ENCODE peak calls at places on chromosome 2, in nine cellular contexts. Y is cardiac muscle cell, L is neural progenitor cell, T is upper lobe of right lung, G is heart right ventricle, C is lower lobe of right lung, V is colonic mucosa, B is breast epithelium, I is SK-N-SH. D is an unnamed sample. For H3K36me3, the result is how much of the 10 kb centered on the place peaks cover.

GRCh38 chr2:119730598-119731278 is 29.0 kb upstream of the PTPN4 start:
- DNase-seq in Y (no peak), L (no peak), T (peak), G (no peak), C (peak), V (no peak), B (no peak), I (no peak), D (no peak)

GRCh38 chr2:212618636-212619035 is 80.0 kb upstream of the ERBB4 start:
- DNase-seq in Y (no peak), L (no peak), T (no peak), G (no peak), C (no peak), V (no peak), B (no peak), I (no peak), D (no peak)

GRCh38 chr2:202034249-202035088 is 814 bp downstream of the FZD7 start:
- DNase-seq in Y (peak), L (peak), T (peak), G (no peak), C (peak), V (peak), B (no peak), I (peak), D (peak)

GRCh38 chr2:209441541-209441940 is 17.7 kb downstream of the MAP2 start:
- DNase-seq in Y (no peak), L (peak), T (no peak), G (peak), C (no peak), V (no peak), B (no peak), I (no peak), D (no peak)

GRCh38 chr2:173054466-173054865 is 21.2 kb upstream of the MAP3K20 start:
- DNase-seq in Y (no peak), L (no peak), T (no peak), G (no peak), C (no peak), V (no peak), B (no peak), I (no peak), D (no peak)

GRCh38 chr2:145277922-145278321 is 758.0 kb upstream of the ZEB2 start:
- DNase-seq in Y (no peak), L (no peak), T (no peak), G (no peak), C (no peak), V (no peak), B (no peak), I (no peak), D (no peak)

GRCh38 chr2:79084495-79085135 is 3.2 kb downstream of the REG1B start:
- DNase-seq in Y (no peak), L (no peak), T (no peak), G (no peak), C (no peak), V (no peak), B (no peak), I (peak), D (no peak)

GRCh38 chr2:3445891-3446290 is 66.4 kb downstream of the TRAPPC12 start:
- DNase-seq in Y (no peak), L (no peak), T (no peak), G (no peak), C (no peak), V (no peak), B (no peak), I (no peak), D (no peak)

GRCh38 chr2:191582355-191582754 is 95.6 kb upstream of the NABP1 start:
- DNase-seq in Y (no peak), L (no peak), T (no peak), G (no peak), C (no peak), V (no peak), B (no peak), I (no peak), D (peak)

GRCh38 chr2:81481994-81482368 is 1177.4 kb upstream of the LRRTM1 start:
- DNase-seq in Y (no peak), L (no peak), T (no peak), G (no peak), C (no peak), V (no peak), B (no peak), I (peak), D (no peak)

GRCh38 chr2:16635796-16636699 is 29.6 kb downstream of the CYRIA start:
- DNase-seq in Y (peak), L (no peak), T (no peak), G (no peak), C (no peak), V (no peak), B (no peak), I (peak), D (no peak)

GRCh38 chr2:159157361-159158045 is 129.0 kb downstream of the WDSUB1 start:
- DNase-seq in Y (no peak), L (no peak), T (no peak), G (no peak), C (no peak), V (no peak), B (no peak), I (no peak), D (no peak)

GRCh38 chr2:172098650-172099471 is 3.8 kb downstream of the DLX2 start:
- DNase-seq in Y (peak), L (peak), T (no peak), G (no peak), C (no peak), V (no peak), B (no peak), I (peak), D (peak)

GRCh38 chr2:43084699-43085091 is 141.7 kb downstream of the ZFP36L2 start:
- DNase-seq in Y (peak), L (no peak), T (no peak), G (peak), C (no peak), V (no peak), B (no peak), I (no peak), D (no peak)

GRCh38 chr2:48510329-48510728 is 19.6 kb upstream of the STON1 start:
- DNase-seq in Y (no peak), L (no peak), T (no peak), G (no peak), C (no peak), V (no peak), B (no peak), I (peak), D (no peak)

GRCh38 chr2:187993516-187993915 is 298.2 kb upstream of the GULP1 start:
- DNase-seq in Y (peak), L (peak), T (no peak), G (no peak), C (no peak), V (no peak), B (no peak), I (no peak), D (no peak)

GRCh38 chr2:120503793-120504571 is 158.0 kb downstream of the INHBB start:
- DNase-seq in Y (no peak), L (peak), T (no peak), G (peak), C (no peak), V (no peak), B (no peak), I (no peak), D (no peak)

DNA sequence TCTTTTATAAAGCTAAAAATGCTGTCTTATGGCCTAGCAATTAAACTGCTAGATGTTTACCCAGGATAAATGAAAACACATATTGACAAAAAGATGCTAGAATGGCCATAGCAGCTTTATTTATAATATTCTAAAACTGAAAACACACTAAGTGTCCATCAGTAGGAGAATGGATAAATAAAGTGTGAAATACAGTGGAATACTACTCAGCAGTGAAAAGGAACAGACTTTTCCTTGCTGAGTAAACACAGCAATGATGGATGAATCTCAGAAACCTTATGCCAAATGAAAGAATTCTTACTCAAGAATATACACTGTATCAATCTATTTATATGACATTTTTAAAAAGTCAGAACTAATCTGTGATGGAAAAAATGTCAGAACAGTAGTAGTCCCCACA is 33.2 kb downstream of the DDX1 start:
- DNase-seq in Y (no peak), L (no peak), T (no peak), G (no peak), C (no peak), V (no peak), B (no peak), I (no peak), D (no peak)
- H3K36me3 ChIP-seq in Y (half or more), L (half or more), T (half or more), G (half or more), C (half or more), V (under half), B (under half), I (half or more), D (under half)

GRCh38 chr2:189440644-189440946 is 679 bp upstream of the WDR75 start:
- DNase-seq in Y (no peak), L (no peak), T (peak), G (no peak), C (no peak), V (no peak), B (no peak), I (no peak), D (no peak)

GRCh38 chr2:189441709-189442074 is 418 bp downstream of the WDR75 start:
- DNase-seq in Y (no peak), L (no peak), T (no peak), G (no peak), C (no peak), V (no peak), B (peak), I (no peak), D (no peak)

GRCh38 chr2:189440947-189441708 is at the start of gene WDR75:
- DNase-seq in Y (peak), L (peak), T (peak), G (peak), C (peak), V (peak), B (peak), I (peak), D (peak)

GRCh38 chr2:189437931-189438330 is 3.3 kb upstream of the WDR75 start:
- DNase-seq in Y (no peak), L (no peak), T (no peak), G (no peak), C (no peak), V (no peak), B (no peak), I (no peak), D (no peak)

GRCh38 chr2:189439342-189439741 is 1.9 kb upstream of the WDR75 start:
- DNase-seq in Y (no peak), L (peak), T (no peak), G (no peak), C (no peak), V (no peak), B (no peak), I (no peak), D (no peak)
- TF ChIP-seq CTCF in Y (no peak), L (peak), T (no peak), G (no peak), C (no peak), V (no peak), B (no peak), I (peak), D (peak)

GRCh38 chr2:71395471-71395870 is 57.9 kb upstream of the DYSF start:
- DNase-seq in Y (no peak), L (no peak), T (no peak), G (no peak), C (no peak), V (no peak), B (no peak), I (no peak), D (peak)
- H3K36me3 ChIP-seq in Y (half or more), L (under half), T (half or more), G (under half), C (half or more), V (under half), B (under half), I (half or more), D (under half)

DNA sequence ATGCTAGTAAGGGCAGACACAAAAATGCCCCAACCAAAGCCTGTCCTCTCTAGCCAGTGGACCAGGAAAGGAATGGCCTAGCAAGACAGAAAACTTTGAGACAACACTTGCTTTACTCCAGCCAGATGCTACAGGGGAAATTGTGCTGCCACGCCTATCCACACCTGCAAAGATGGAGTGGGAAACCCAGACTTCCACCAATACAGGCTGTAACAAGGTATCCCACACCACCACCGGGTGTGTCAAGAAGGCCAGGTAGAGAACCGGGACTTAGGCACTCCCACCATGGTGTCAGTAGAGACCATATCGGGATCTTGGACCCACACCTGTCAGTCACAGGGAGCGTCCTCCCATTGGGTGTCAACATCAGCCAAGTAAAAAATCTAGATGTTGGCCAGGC is 16.2 kb upstream of the ESPNL start:
- DNase-seq in Y (no peak), L (no peak), T (no peak), G (no peak), C (no peak), V (no peak), B (no peak), I (no peak), D (no peak)
- TF ChIP-seq CTCF in Y (no peak), L (no peak), T (no peak), G (no peak), C (no peak), V (no peak), B (no peak), I (no peak), D (no peak)

GRCh38 chr2:24259316-24259715 is 84.5 kb downstream of the FAM228A start:
- DNase-seq in Y (no peak), L (no peak), T (no peak), G (no peak), C (no peak), V (no peak), B (no peak), I (no peak), D (no peak)

GRCh38 chr2:24261441-24261840 is 86.6 kb downstream of the FAM228A start:
- DNase-seq in Y (no peak), L (no peak), T (no peak), G (no peak), C (no peak), V (no peak), B (no peak), I (no peak), D (no peak)

GRCh38 chr2:24262571-24262970 is 87.7 kb downstream of the FAM228A start:
- DNase-seq in Y (no peak), L (no peak), T (no peak), G (no peak), C (no peak), V (no peak), B (no peak), I (no peak), D (no peak)

GRCh38 chr2:24269270-24269669 is 91.1 kb downstream of the ITSN2 start:
- DNase-seq in Y (no peak), L (no peak), T (no peak), G (no peak), C (no peak), V (no peak), B (no peak), I (no peak), D (no peak)

DNA sequence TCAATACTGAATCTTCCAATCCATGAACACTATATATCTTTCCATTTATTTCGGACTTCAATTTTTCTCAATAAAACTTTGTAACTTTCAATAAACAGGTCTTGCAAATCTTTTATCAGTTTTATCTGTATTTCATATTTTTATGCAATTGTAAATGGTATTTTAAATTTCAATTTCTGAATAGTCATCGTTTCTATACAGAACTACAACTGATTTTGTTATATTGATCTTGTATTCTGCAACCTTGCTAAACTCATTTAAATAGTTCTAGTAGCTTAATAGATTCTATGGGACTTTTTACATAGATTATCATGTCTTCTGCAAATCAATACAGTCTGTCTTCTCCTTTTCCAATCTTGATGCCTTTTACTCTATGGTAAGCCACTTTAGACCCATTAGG is 90.4 kb downstream of the FAM228A start:
- DNase-seq in Y (no peak), L (no peak), T (no peak), G (no peak), C (no peak), V (no peak), B (no peak), I (no peak), D (no peak)
- H3K36me3 ChIP-seq in Y (under half), L (under half), T (half or more), G (under half), C (half or more), V (under half), B (under half), I (under half), D (under half)

GRCh38 chr2:110818767-110819481 is 86.6 kb downstream of the ACOXL start:
- DNase-seq in Y (no peak), L (no peak), T (no peak), G (no peak), C (no peak), V (no peak), B (no peak), I (no peak), D (no peak)
- TF ChIP-seq CTCF in Y (peak), L (peak), T (no peak), G (no peak), C (no peak), V (no peak), B (no peak), I (no peak), D (no peak)

DNA sequence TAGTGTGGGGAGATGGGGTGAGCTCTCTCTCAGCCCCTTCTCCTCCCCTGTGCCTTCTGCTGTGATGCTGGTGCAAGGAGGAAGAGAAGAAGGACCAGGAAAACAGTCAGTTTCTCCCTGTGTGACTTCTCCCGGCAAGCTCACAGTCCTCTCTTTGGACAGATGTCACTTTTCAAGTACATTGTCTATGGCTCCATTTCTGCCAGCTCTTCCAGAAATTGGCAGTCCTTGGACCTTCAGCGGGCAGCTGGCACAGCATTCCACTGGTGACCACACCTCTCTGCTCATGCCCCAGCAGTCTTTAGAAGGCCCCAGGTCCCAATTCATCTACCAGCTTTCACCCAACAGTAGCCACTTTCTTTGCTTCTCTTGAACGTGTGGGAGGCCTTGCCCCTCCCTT is 63.9 kb downstream of the AOX1 start:
- DNase-seq in Y (no peak), L (no peak), T (no peak), G (no peak), C (no peak), V (no peak), B (no peak), I (no peak), D (no peak)
- H3K36me3 ChIP-seq in Y (under half), L (under half), T (under half), G (under half), C (under half), V (under half), B (under half), I (under half), D (under half)

GRCh38 chr2:189285351-189285750 is 105.8 kb upstream of the COL5A2 start:
- DNase-seq in Y (no peak), L (no peak), T (no peak), G (no peak), C (no peak), V (no peak), B (no peak), I (no peak), D (no peak)

GRCh38 chr2:189291460-189291859 is 111.9 kb upstream of the COL5A2 start:
- DNase-seq in Y (no peak), L (no peak), T (no peak), G (no peak), C (no peak), V (no peak), B (no peak), I (no peak), D (no peak)

GRCh38 chr2:189285962-189286648 is 106.5 kb upstream of the COL5A2 start:
- DNase-seq in Y (peak), L (no peak), T (no peak), G (no peak), C (no peak), V (no peak), B (no peak), I (no peak), D (no peak)

GRCh38 chr2:189287363-189287762 is 107.8 kb upstream of the COL5A2 start:
- DNase-seq in Y (no peak), L (no peak), T (no peak), G (no peak), C (no peak), V (no peak), B (no peak), I (no peak), D (no peak)

GRCh38 chr2:189287982-189288494 is 108.5 kb upstream of the COL5A2 start:
- DNase-seq in Y (peak), L (peak), T (no peak), G (no peak), C (no peak), V (no peak), B (no peak), I (peak), D (no peak)
- TF ChIP-seq CTCF in Y (peak), L (peak), T (peak), G (peak), C (peak), V (peak), B (peak), I (peak), D (peak)

GRCh38 chr2:113220970-113221708 is 47.4 kb downstream of the PSD4 start:
- DNase-seq in Y (no peak), L (no peak), T (no peak), G (no peak), C (no peak), V (no peak), B (no peak), I (no peak), D (no peak)
- H3K36me3 ChIP-seq in Y (under half), L (under half), T (under half), G (under half), C (under half), V (under half), B (under half), I (under half), D (under half)

DNA sequence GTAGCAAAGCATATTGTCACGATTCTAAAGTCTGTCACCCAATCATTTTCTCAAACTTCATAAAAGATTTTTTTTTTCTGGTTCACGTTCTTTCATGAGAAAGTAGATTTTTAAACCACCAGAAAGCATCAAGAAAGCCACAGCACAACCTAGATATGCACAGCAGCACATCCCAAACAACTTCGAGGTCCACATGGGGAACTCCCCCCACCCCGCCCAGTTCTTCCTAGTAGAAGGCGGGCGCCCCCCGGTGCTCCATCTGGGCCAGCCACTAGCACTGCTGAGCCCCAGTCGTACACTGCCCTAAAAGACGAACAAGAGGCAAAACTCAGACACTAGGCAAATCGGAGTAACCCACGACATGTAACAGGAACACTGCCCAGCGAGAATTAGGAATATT is 15.5 kb downstream of the HDLBP start:
- DNase-seq in Y (no peak), L (no peak), T (no peak), G (no peak), C (no peak), V (no peak), B (no peak), I (no peak), D (no peak)
- TF ChIP-seq CTCF in Y (no peak), L (no peak), T (no peak), G (no peak), C (no peak), V (no peak), B (no peak), I (no peak), D (no peak)

D was measured in Caco-2.